ENCODE peak calls at places on chromosomes 12 and 14, in four cellular contexts. S is HepG2, R is SK-N-SH, W is GM12878. U is an unnamed sample.

GRCh38 chr14:69263364-69263763 is 3.4 kb downstream of the GALNT16 start:
- DNase-seq in S (no peak), R (peak; percentile 53), W (no peak), U (no peak)

GRCh38 chr14:30790827-30791226 is 83.5 kb upstream of the COCH start:
- DNase-seq in S (no peak), R (no peak), W (no peak), U (no peak)

GRCh38 chr12:67590122-67590795 is 58.3 kb upstream of the DYRK2 start:
- DNase-seq in S (no peak), R (peak; percentile 7), W (no peak), U (no peak)

GRCh38 chr14:99230271-99231141 is 41.5 kb downstream of the BCL11B start:
- DNase-seq in S (no peak), R (no peak), W (no peak), U (no peak)

GRCh38 chr14:37588667-37588955 is 6.4 kb downstream of the FOXA1 start:
- DNase-seq in S (peak; percentile 58), R (no peak), W (no peak), U (no peak)

GRCh38 chr14:92631098-92631497 is 117.3 kb downstream of the LGMN start:
- DNase-seq in S (no peak), R (no peak), W (no peak), U (no peak)

GRCh38 chr14:68924392-68925158 is 54.5 kb downstream of the ACTN1 start:
- DNase-seq in S (peak; percentile 80), R (no peak), W (no peak), U (peak; percentile 47)

GRCh38 chr12:80189241-80189640 is 89.9 kb downstream of the OTOGL start:
- DNase-seq in S (no peak), R (no peak), W (no peak), U (no peak)

GRCh38 chr12:99224237-99224636 is 423.3 kb upstream of the GARIN6 start:
- DNase-seq in S (no peak), R (no peak), W (no peak), U (no peak)

GRCh38 chr12:67237231-67237630 is 31.9 kb upstream of the CAND1 start:
- DNase-seq in S (peak; percentile 28), R (no peak), W (no peak), U (no peak)

GRCh38 chr12:47858511-47859266 is 39.0 kb upstream of the HDAC7 start:
- DNase-seq in S (no peak), R (no peak), W (no peak), U (no peak)

GRCh38 chr14:95623195-95623594 is 63.0 kb upstream of the TCL1B start:
- DNase-seq in S (no peak), R (no peak), W (no peak), U (no peak)

GRCh38 chr14:24436355-24437019 is 6.1 kb downstream of the SDR39U1 start:
- DNase-seq in S (peak; percentile 83), R (peak; percentile 83), W (no peak), U (no peak)

GRCh38 chr12:116099664-116100432 is 177.6 kb downstream of the MED13L start:
- DNase-seq in S (no peak), R (no peak), W (no peak), U (no peak)

GRCh38 chr12:66014818-66015217 is 115.7 kb downstream of the LLPH start:
- DNase-seq in S (peak; percentile 13), R (no peak), W (no peak), U (no peak)

GRCh38 chr14:55913324-55914035 is 204.7 kb upstream of the PELI2 start:
- DNase-seq in S (no peak), R (no peak), W (no peak), U (no peak)

GRCh38 chr12:51335931-51336330 is 10.5 kb downstream of the CELA1 start:
- DNase-seq in S (no peak), R (no peak), W (no peak), U (no peak)

GRCh38 chr14:96999654-97000155 is 202.5 kb downstream of the VRK1 start:
- DNase-seq in S (no peak), R (no peak), W (no peak), U (no peak)

GRCh38 chr12:43221216-43221615 is 330.8 kb downstream of the ADAMTS20 start:
- DNase-seq in S (no peak), R (no peak), W (no peak), U (no peak)

GRCh38 chr14:77133718-77134338 is 7.8 kb downstream of the ZDHHC22 start:
- DNase-seq in S (peak; percentile 58), R (no peak), W (no peak), U (peak; percentile 80)

GRCh38 chr12:51395283-51396230 is 4.4 kb upstream of the GALNT6 start:
- DNase-seq in S (no peak), R (peak; percentile 52), W (peak; percentile 70), U (no peak)

GRCh38 chr12:16189849-16190248 is 87.6 kb downstream of the SLC15A5 start:
- DNase-seq in S (peak; percentile 29), R (no peak), W (no peak), U (no peak)

GRCh38 chr12:18483723-18484325 is 222.5 kb downstream of the PIK3C2G start:
- DNase-seq in S (no peak), R (no peak), W (no peak), U (no peak)

GRCh38 chr12:113347-113746 is 46.8 kb downstream of the IQSEC3 start:
- DNase-seq in S (no peak), R (no peak), W (no peak), U (no peak)

GRCh38 chr12:6963016-6963731 is 7.3 kb downstream of the PHB2 start:
- DNase-seq in S (no peak), R (peak; percentile 38), W (no peak), U (peak; percentile 91)

GRCh38 chr12:116324684-116325664 is 47.5 kb upstream of the MED13L start:
- DNase-seq in S (no peak), R (no peak), W (no peak), U (no peak)

GRCh38 chr12:76123301-76124212 is 39.1 kb upstream of the NAP1L1 start:
- DNase-seq in S (no peak), R (no peak), W (no peak), U (no peak)

GRCh38 chr12:46473634-46474201 is 101.1 kb upstream of the SLC38A2 start:
- DNase-seq in S (peak; percentile 95), R (peak; percentile 15), W (peak; percentile 51), U (no peak)

GRCh38 chr14:64737391-64738305 is 33.4 kb downstream of the PLEKHG3 start:
- DNase-seq in S (no peak), R (no peak), W (no peak), U (no peak)

GRCh38 chr14:64733899-64734298 is 29.7 kb downstream of the PLEKHG3 start:
- DNase-seq in S (no peak), R (no peak), W (no peak), U (no peak)

GRCh38 chr14:64734990-64735389 is 30.8 kb downstream of the PLEKHG3 start:
- DNase-seq in S (no peak), R (no peak), W (no peak), U (no peak)

GRCh38 chr14:64738306-64738879 is 34.2 kb downstream of the PLEKHG3 start:
- DNase-seq in S (no peak), R (no peak), W (no peak), U (no peak)

GRCh38 chr14:64736271-64737131 is 32.3 kb downstream of the PLEKHG3 start:
- DNase-seq in S (peak; percentile 43), R (no peak), W (no peak), U (no peak)
- TF ChIP-seq TCF12 in S (no peak), R (no peak), W (no peak), U (no peak)

GRCh38 chr14:104953097-104953496 is 25.1 kb downstream of the AHNAK2 start:
- DNase-seq in S (no peak), R (no peak), W (no peak), U (no peak)
- TF ChIP-seq TCF12 in S (no peak), R (no peak), W (no peak), U (no peak)

GRCh38 chr12:94641283-94641682 is 9.1 kb downstream of the TMCC3 start:
- DNase-seq in S (no peak), R (no peak), W (no peak), U (no peak)

GRCh38 chr12:94648578-94648977 is 1.8 kb downstream of the TMCC3 start:
- DNase-seq in S (no peak), R (no peak), W (no peak), U (no peak)

GRCh38 chr12:94644141-94644575 is 6.2 kb downstream of the TMCC3 start:
- DNase-seq in S (no peak), R (no peak), W (peak; percentile 26), U (no peak)

GRCh38 chr12:94643585-94643984 is 6.8 kb downstream of the TMCC3 start:
- DNase-seq in S (no peak), R (no peak), W (no peak), U (no peak)

GRCh38 chr12:94644622-94645021 is 5.7 kb downstream of the TMCC3 start:
- DNase-seq in S (no peak), R (no peak), W (peak; percentile 49), U (no peak)
- TF ChIP-seq TCF12 in S (no peak), R (peak; percentile 80), W (no peak), U (no peak)

DNA sequence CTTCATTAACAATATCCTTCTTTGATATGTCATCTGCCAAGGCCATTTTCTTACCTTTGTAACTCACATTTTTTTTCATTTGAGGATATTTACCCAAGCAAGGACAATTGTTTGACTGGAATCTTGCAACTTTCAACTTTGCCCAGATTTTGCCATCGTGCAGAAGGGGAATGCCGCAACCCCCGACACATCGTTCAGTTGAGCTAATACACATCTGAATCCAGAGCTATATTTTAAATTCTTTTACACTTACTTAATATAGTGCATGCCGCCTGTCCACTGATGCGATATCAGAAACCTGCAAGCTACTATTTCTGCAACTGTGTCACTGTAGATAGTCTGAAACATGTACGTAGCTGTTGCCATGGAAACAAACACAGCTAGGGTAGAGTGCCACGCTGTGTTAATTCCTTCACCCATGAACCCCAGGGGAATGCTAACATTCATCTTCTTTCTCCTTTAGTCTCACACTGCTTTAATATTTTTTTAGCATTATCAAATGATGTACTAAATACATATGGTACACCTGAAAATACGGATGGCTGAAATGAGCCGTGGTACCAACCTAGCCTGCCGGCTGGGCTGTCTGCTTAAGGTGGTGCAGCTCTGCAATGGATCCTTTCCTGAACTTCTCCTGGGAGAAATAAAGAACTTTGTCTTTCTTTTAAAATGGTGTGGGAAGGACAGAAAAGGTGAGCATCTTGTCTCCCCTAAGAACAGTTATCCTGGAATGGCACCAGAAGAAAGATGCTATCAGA is 77.0 kb upstream of the FOXN3 start:
- DNase-seq in S (peak; percentile 73), R (peak; percentile 31), W (peak; percentile 47), U (no peak)
- TF ChIP-seq TCF12 in S (no peak), R (no peak), W (no peak), U (no peak)

GRCh38 chr14:100708349-100709217 is 18.1 kb upstream of the DLK1 start:
- DNase-seq in S (peak; percentile 37), R (no peak), W (no peak), U (peak; percentile 84)
- TF ChIP-seq TCF12 in S (no peak), R (no peak), W (no peak), U (peak; percentile 63)

DNA sequence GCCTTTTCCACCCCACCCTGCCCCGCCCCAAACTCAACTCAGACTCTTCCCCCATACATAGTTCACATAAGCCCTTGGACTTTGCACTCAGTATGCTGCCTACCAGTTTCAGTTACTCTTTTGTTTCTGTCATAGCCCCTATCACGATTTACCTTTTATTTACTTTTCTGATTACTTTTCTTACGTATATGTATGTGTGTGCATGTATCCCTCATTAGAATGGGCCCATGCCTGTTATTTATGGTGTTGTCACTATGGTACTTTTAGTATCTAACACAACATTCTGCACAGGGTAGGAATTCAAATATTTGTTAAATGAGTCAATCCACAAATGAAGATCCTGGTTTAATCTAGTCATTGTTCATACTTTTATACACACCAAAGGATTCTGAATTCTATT is 16.5 kb upstream of the LUM start:
- DNase-seq in S (peak; percentile 41), R (no peak), W (no peak), U (no peak)
- TF ChIP-seq TCF12 in S (no peak), R (no peak), W (no peak), U (no peak)